ENCODE peak calls at places on chromosomes 3 and 15, in ten cellular contexts. P is CMK, V is fibroblast of the aortic adventitia, I is left colon, Q is non-pigmented ciliary epithelial cell, L is frontal cortex, A is Ammon's horn, T is head of caudate nucleus, D is C1 segment of cervical spinal cord, B is GF-D8. F is an unnamed sample.

GRCh38 chr15:78840661-78841060 is 29.4 kb upstream of the ADAMTS7 start:
- DNase-seq in P (peak), A (no peak), V (no peak), D (no peak), B (no peak), L (no peak), Q (no peak), I (no peak), T (no peak), F (no peak)

GRCh38 chr3:22928716-22929115 is 274.4 kb upstream of the UBE2E2 start:
- DNase-seq in A (no peak), L (no peak), P (no peak), B (no peak), I (no peak), V (peak), T (no peak), Q (no peak), D (no peak), F (no peak)

GRCh38 chr3:177523991-177524438 is 326.7 kb upstream of the TBL1XR1 start:
- DNase-seq in B (no peak), Q (no peak), I (no peak), D (no peak), T (no peak), L (no peak), V (peak), A (no peak), P (no peak), F (no peak)

GRCh38 chr3:13152826-13153710 is 79.8 kb upstream of the IQSEC1 start:
- DNase-seq in T (no peak), A (no peak), L (no peak), B (no peak), V (no peak), P (no peak), I (no peak), D (no peak), Q (no peak), F (no peak)

GRCh38 chr3:13145131-13145825 is 72.0 kb upstream of the IQSEC1 start:
- DNase-seq in Q (no peak), V (no peak), I (no peak), T (no peak), B (no peak), D (no peak), L (no peak), A (no peak), P (no peak), F (no peak)

GRCh38 chr3:159987291-159987711 is 1.3 kb upstream of the IL12A start:
- DNase-seq in D (no peak), A (no peak), Q (peak), I (no peak), T (no peak), B (no peak), P (no peak), L (no peak), V (peak), F (no peak)

GRCh38 chr3:14143271-14143605 is 18.4 kb downstream of the TMEM43 start:
- DNase-seq in B (no peak), I (no peak), V (peak), D (no peak), Q (no peak), L (no peak), T (no peak), A (no peak), P (no peak), F (no peak)

GRCh38 chr3:11389570-11390268 is 117.5 kb downstream of the ATG7 start:
- DNase-seq in I (no peak), V (peak), B (no peak), T (no peak), D (no peak), Q (no peak), A (no peak), L (no peak), P (no peak), F (no peak)

GRCh38 chr3:57977755-57978715 is 30.2 kb upstream of the FLNB start:
- DNase-seq in P (no peak), I (peak), Q (no peak), A (no peak), L (no peak), V (no peak), T (no peak), B (no peak), D (no peak), F (no peak)

GRCh38 chr3:66466606-66467270 is 34.1 kb downstream of the LRIG1 start:
- DNase-seq in A (no peak), Q (no peak), I (no peak), D (no peak), T (no peak), P (no peak), V (no peak), B (no peak), L (no peak), F (no peak)

GRCh38 chr15:84921121-84921520 is 36.7 kb downstream of the SLC28A1 start:
- DNase-seq in D (no peak), B (no peak), I (no peak), L (no peak), Q (no peak), T (no peak), P (no peak), A (no peak), V (no peak), F (no peak)

GRCh38 chr15:69660658-69661405 is 208.2 kb downstream of the RPLP1 start:
- DNase-seq in I (no peak), V (no peak), L (no peak), P (no peak), D (no peak), Q (no peak), A (peak), B (no peak), T (no peak), F (no peak)

GRCh38 chr3:152183473-152183872 is 85.3 kb upstream of the MBNL1 start:
- DNase-seq in I (peak), D (no peak), V (peak), L (no peak), Q (no peak), A (peak), P (no peak), T (peak), B (no peak), F (peak)

GRCh38 chr3:191330309-191330712 is at the start of gene UTS2B:
- DNase-seq in T (no peak), L (no peak), V (peak), B (no peak), D (no peak), P (no peak), Q (peak), A (peak), I (no peak), F (no peak)

GRCh38 chr15:69718916-69719315 is 266.3 kb downstream of the RPLP1 start:
- DNase-seq in A (peak), Q (no peak), D (no peak), T (no peak), I (no peak), P (no peak), V (no peak), L (no peak), B (peak), F (no peak)

GRCh38 chr3:182740710-182741109 is 52.6 kb upstream of the ATP11B start:
- DNase-seq in V (no peak), T (no peak), L (no peak), D (no peak), B (no peak), A (no peak), P (no peak), Q (no peak), I (peak), F (no peak)

GRCh38 chr15:25735550-25736384 is 127.4 kb downstream of the ATP10A start:
- DNase-seq in T (no peak), I (no peak), Q (no peak), D (no peak), V (no peak), A (no peak), P (no peak), L (no peak), B (no peak), F (peak)

GRCh38 chr3:174495231-174495755 is 363.8 kb upstream of the NAALADL2 start:
- DNase-seq in Q (no peak), T (no peak), L (no peak), V (peak), B (no peak), A (no peak), D (no peak), P (no peak), I (no peak), F (no peak)

GRCh38 chr3:11757929-11758328 is 88.8 kb downstream of the TAMM41 start:
- DNase-seq in D (no peak), Q (no peak), A (no peak), T (no peak), L (no peak), B (no peak), V (no peak), P (no peak), I (no peak), F (no peak)

GRCh38 chr3:121153851-121154250 is 245.8 kb downstream of the STXBP5L start:
- DNase-seq in V (no peak), P (no peak), D (no peak), L (no peak), A (no peak), T (no peak), B (no peak), Q (no peak), I (no peak), F (no peak)

GRCh38 chr15:40367673-40368611 is 9.9 kb downstream of the DISP2 start:
- DNase-seq in L (peak), D (no peak), I (peak), P (peak), Q (no peak), B (peak), A (peak), T (peak), V (peak), F (peak)

GRCh38 chr3:194687638-194688206 is 2.0 kb downstream of the FAM43A start:
- DNase-seq in A (peak), D (no peak), Q (no peak), P (no peak), V (peak), T (peak), L (peak), I (peak), B (peak), F (peak)

GRCh38 chr3:38141952-38142273 is 3.5 kb downstream of the MYD88 start:
- DNase-seq in T (no peak), I (no peak), L (no peak), D (no peak), P (no peak), Q (no peak), B (no peak), V (no peak), A (no peak), F (no peak)

GRCh38 chr15:66269326-66270090 is 16.0 kb upstream of the MEGF11 start:
- DNase-seq in I (peak), V (no peak), P (no peak), D (no peak), Q (no peak), B (no peak), T (no peak), L (no peak), A (peak), F (no peak)

GRCh38 chr15:31365655-31366127 is 39.1 kb downstream of the KLF13 start:
- DNase-seq in I (peak), P (peak), L (peak), D (peak), A (peak), Q (peak), B (peak), T (peak), V (peak), F (peak)

GRCh38 chr3:194879991-194880939 is 194.6 kb downstream of the FAM43A start:
- DNase-seq in Q (no peak), V (peak), A (peak), B (peak), P (no peak), I (no peak), L (no peak), D (no peak), T (peak), F (peak)

GRCh38 chr3:143507735-143508580 is 340.3 kb downstream of the SLC9A9 start:
- DNase-seq in V (peak), I (no peak), B (no peak), L (no peak), Q (peak), D (no peak), A (no peak), T (no peak), P (no peak), F (no peak)

F was measured in cerebellum.